ENCODE peak calls at places on chromosomes 13 and 19, in eight cellular contexts. One of them, this sample, is unnamed.

GRCh38 chr13:29861694-29862110 is 11.3 kb upstream of the UBL3 start:
- DNase-seq in RCC 7860: peak
- DNase-seq in iris pigment epithelial cell: peak
- DNase-seq in body of pancreas: no peak
- DNase-seq in fibroblast of the conjunctiva: no peak
- DNase-seq in fibroblast of pulmonary artery: peak
- DNase-seq in kidney epithelial cell: peak
- DNase-seq in foreskin fibroblast: peak
- DNase-seq in this sample: no peak

GRCh38 chr19:47036233-47036651 is 12.2 kb downstream of the TMEM160 start:
- DNase-seq in RCC 7860: no peak
- DNase-seq in iris pigment epithelial cell: peak
- DNase-seq in body of pancreas: peak
- DNase-seq in fibroblast of the conjunctiva: no peak
- DNase-seq in fibroblast of pulmonary artery: no peak
- DNase-seq in kidney epithelial cell: no peak
- DNase-seq in foreskin fibroblast: peak
- DNase-seq in this sample: no peak

GRCh38 chr19:10228925-10229324 is 2.2 kb downstream of the S1PR2 start:
- DNase-seq in RCC 7860: no peak
- DNase-seq in iris pigment epithelial cell: no peak
- DNase-seq in body of pancreas: no peak
- DNase-seq in fibroblast of the conjunctiva: no peak
- DNase-seq in fibroblast of pulmonary artery: peak
- DNase-seq in kidney epithelial cell: no peak
- DNase-seq in foreskin fibroblast: no peak
- DNase-seq in this sample: no peak

GRCh38 chr13:73702419-73703071 is 431.7 kb downstream of the KLF12 start:
- DNase-seq in RCC 7860: no peak
- DNase-seq in iris pigment epithelial cell: peak
- DNase-seq in body of pancreas: no peak
- DNase-seq in fibroblast of the conjunctiva: no peak
- DNase-seq in fibroblast of pulmonary artery: no peak
- DNase-seq in kidney epithelial cell: no peak
- DNase-seq in foreskin fibroblast: no peak
- DNase-seq in this sample: no peak

GRCh38 chr19:40247178-40247577 is 20.7 kb upstream of the CCNP start:
- DNase-seq in RCC 7860: no peak
- DNase-seq in iris pigment epithelial cell: no peak
- DNase-seq in body of pancreas: no peak
- DNase-seq in fibroblast of the conjunctiva: no peak
- DNase-seq in fibroblast of pulmonary artery: no peak
- DNase-seq in kidney epithelial cell: no peak
- DNase-seq in foreskin fibroblast: no peak
- DNase-seq in this sample: no peak

GRCh38 chr13:32234914-32235313 is 80.2 kb downstream of the ZAR1L start:
- DNase-seq in RCC 7860: no peak
- DNase-seq in iris pigment epithelial cell: no peak
- DNase-seq in body of pancreas: no peak
- DNase-seq in fibroblast of the conjunctiva: no peak
- DNase-seq in fibroblast of pulmonary artery: peak
- DNase-seq in kidney epithelial cell: no peak
- DNase-seq in foreskin fibroblast: no peak
- DNase-seq in this sample: no peak

GRCh38 chr19:51702103-51702753 is 9.1 kb downstream of the SPACA6 start:
- DNase-seq in RCC 7860: no peak
- DNase-seq in iris pigment epithelial cell: peak
- DNase-seq in body of pancreas: peak
- DNase-seq in fibroblast of the conjunctiva: no peak
- DNase-seq in fibroblast of pulmonary artery: peak
- DNase-seq in kidney epithelial cell: no peak
- DNase-seq in foreskin fibroblast: peak
- DNase-seq in this sample: no peak

GRCh38 chr13:45941261-45941660 is 89.7 kb upstream of the SIAH3 start:
- DNase-seq in RCC 7860: no peak
- DNase-seq in iris pigment epithelial cell: no peak
- DNase-seq in body of pancreas: no peak
- DNase-seq in fibroblast of the conjunctiva: no peak
- DNase-seq in fibroblast of pulmonary artery: no peak
- DNase-seq in kidney epithelial cell: no peak
- DNase-seq in foreskin fibroblast: no peak
- DNase-seq in this sample: no peak

GRCh38 chr13:27353166-27353583 is 71.2 kb upstream of the GTF3A start:
- DNase-seq in RCC 7860: peak
- DNase-seq in iris pigment epithelial cell: peak
- DNase-seq in body of pancreas: no peak
- DNase-seq in fibroblast of the conjunctiva: no peak
- DNase-seq in fibroblast of pulmonary artery: peak
- DNase-seq in kidney epithelial cell: peak
- DNase-seq in foreskin fibroblast: no peak
- DNase-seq in this sample: peak

GRCh38 chr19:52535831-52536800 is 8.6 kb downstream of the ZNF808 start:
- DNase-seq in RCC 7860: peak
- DNase-seq in iris pigment epithelial cell: peak
- DNase-seq in body of pancreas: peak
- DNase-seq in fibroblast of the conjunctiva: peak
- DNase-seq in fibroblast of pulmonary artery: peak
- DNase-seq in kidney epithelial cell: no peak
- DNase-seq in foreskin fibroblast: peak
- DNase-seq in this sample: peak